ENCODE peak calls at places on chromosomes 16 and 17, in four cellular contexts. One of them, this sample, is unnamed.

GRCh38 chr17:77885678-77886386 is 72.7 kb upstream of the TNRC6C start:
- DNase-seq in AG08396: no peak
- DNase-seq in tibial nerve: no peak
- DNase-seq in hepatic stellate cell: no peak
- DNase-seq in this sample: no peak

GRCh38 chr17:83103200-83103937 is 24.0 kb downstream of the METRNL start:
- DNase-seq in AG08396: no peak
- DNase-seq in hepatic stellate cell: no peak
- DNase-seq in tibial nerve: peak
- DNase-seq in this sample: no peak

GRCh38 chr17:58660621-58661020 is 31.2 kb downstream of the TEX14 start:
- DNase-seq in hepatic stellate cell: no peak
- DNase-seq in tibial nerve: no peak
- DNase-seq in AG08396: no peak
- DNase-seq in this sample: no peak

GRCh38 chr17:83189673-83190385 is 110.4 kb downstream of the METRNL start:
- DNase-seq in hepatic stellate cell: peak
- DNase-seq in tibial nerve: peak
- DNase-seq in AG08396: peak
- DNase-seq in this sample: peak

GRCh38 chr16:50644730-50645129 is 36.4 kb downstream of the SNX20 start:
- DNase-seq in AG08396: peak
- DNase-seq in tibial nerve: no peak
- DNase-seq in hepatic stellate cell: no peak
- DNase-seq in this sample: no peak

GRCh38 chr16:73152731-73153130 is 104.8 kb upstream of the ZFHX3 start:
- DNase-seq in hepatic stellate cell: no peak
- DNase-seq in AG08396: peak
- DNase-seq in tibial nerve: no peak
- DNase-seq in this sample: no peak

GRCh38 chr17:67458203-67458602 is 81.1 kb downstream of the PITPNC1 start:
- DNase-seq in tibial nerve: no peak
- DNase-seq in AG08396: no peak
- DNase-seq in hepatic stellate cell: no peak
- DNase-seq in this sample: no peak

GRCh38 chr16:11322823-11323222 is 22.4 kb upstream of the RMI2 start:
- DNase-seq in tibial nerve: no peak
- DNase-seq in AG08396: no peak
- DNase-seq in hepatic stellate cell: no peak
- DNase-seq in this sample: no peak

GRCh38 chr17:68820825-68821481 is 134.2 kb downstream of the ABCA8 start:
- DNase-seq in hepatic stellate cell: no peak
- DNase-seq in AG08396: no peak
- DNase-seq in tibial nerve: no peak
- DNase-seq in this sample: no peak

GRCh38 chr16:82888616-82889015 is 261.8 kb downstream of the CDH13 start:
- DNase-seq in AG08396: no peak
- DNase-seq in tibial nerve: no peak
- DNase-seq in hepatic stellate cell: no peak
- DNase-seq in this sample: no peak

GRCh38 chr16:55047903-55048497 is 117.3 kb downstream of the IRX5 start:
- DNase-seq in hepatic stellate cell: no peak
- DNase-seq in tibial nerve: no peak
- DNase-seq in AG08396: no peak
- DNase-seq in this sample: no peak

GRCh38 chr17:77706938-77707337 is 251.6 kb upstream of the TNRC6C start:
- DNase-seq in tibial nerve: no peak
- DNase-seq in hepatic stellate cell: no peak
- DNase-seq in AG08396: no peak
- DNase-seq in this sample: no peak

GRCh38 chr16:3950343-3951193 is 70.1 kb upstream of the CREBBP start:
- DNase-seq in tibial nerve: peak
- DNase-seq in AG08396: peak
- DNase-seq in hepatic stellate cell: peak
- DNase-seq in this sample: peak

GRCh38 chr16:2147981-2148671 is at the start of gene RAB26:
- DNase-seq in AG08396: peak
- DNase-seq in hepatic stellate cell: peak
- DNase-seq in tibial nerve: peak
- DNase-seq in this sample: peak

GRCh38 chr17:77528516-77529327 is 388.0 kb downstream of the SEC14L1 start:
- DNase-seq in tibial nerve: no peak
- DNase-seq in hepatic stellate cell: no peak
- DNase-seq in AG08396: no peak
- DNase-seq in this sample: no peak

GRCh38 chr16:28985206-28985605 is 354 bp downstream of the LAT start:
- DNase-seq in AG08396: no peak
- DNase-seq in hepatic stellate cell: no peak
- DNase-seq in tibial nerve: no peak
- DNase-seq in this sample: no peak

GRCh38 chr17:44826123-44826790 is 3.8 kb downstream of the GJC1 start:
- DNase-seq in AG08396: no peak
- DNase-seq in tibial nerve: no peak
- DNase-seq in hepatic stellate cell: no peak
- DNase-seq in this sample: no peak

GRCh38 chr17:21001813-21002221 is 41.0 kb downstream of the USP22 start:
- DNase-seq in AG08396: no peak
- DNase-seq in tibial nerve: no peak
- DNase-seq in hepatic stellate cell: no peak
- DNase-seq in this sample: no peak

GRCh38 chr16:56355786-56356275 is 69.5 kb downstream of the AMFR start:
- DNase-seq in tibial nerve: peak
- DNase-seq in AG08396: no peak
- DNase-seq in hepatic stellate cell: no peak
- DNase-seq in this sample: peak

GRCh38 chr17:81928497-81929252 is 1.1 kb upstream of the MAFG start:
- DNase-seq in tibial nerve: no peak
- DNase-seq in hepatic stellate cell: no peak
- DNase-seq in AG08396: no peak
- DNase-seq in this sample: no peak

GRCh38 chr17:59361386-59361785 is 29.9 kb downstream of the YPEL2 start:
- DNase-seq in tibial nerve: no peak
- DNase-seq in hepatic stellate cell: peak
- DNase-seq in AG08396: peak
- DNase-seq in this sample: no peak

GRCh38 chr17:57523926-57524634 is 221.0 kb downstream of the CCDC182 start:
- DNase-seq in hepatic stellate cell: peak
- DNase-seq in AG08396: peak
- DNase-seq in tibial nerve: no peak
- DNase-seq in this sample: no peak

GRCh38 chr17:83200231-83200699 is 120.9 kb downstream of the METRNL start:
- DNase-seq in AG08396: no peak
- DNase-seq in hepatic stellate cell: no peak
- DNase-seq in tibial nerve: peak
- DNase-seq in this sample: peak

GRCh38 chr17:10226930-10227695 is 28.7 kb upstream of the GAS7 start:
- DNase-seq in tibial nerve: no peak
- DNase-seq in hepatic stellate cell: no peak
- DNase-seq in AG08396: peak
- DNase-seq in this sample: no peak

GRCh38 chr16:11016524-11016988 is 72.2 kb downstream of the CLEC16A start:
- DNase-seq in tibial nerve: no peak
- DNase-seq in AG08396: peak
- DNase-seq in hepatic stellate cell: no peak
- DNase-seq in this sample: no peak

GRCh38 chr16:15509051-15509592 is 74.7 kb downstream of the BMERB1 start:
- DNase-seq in tibial nerve: no peak
- DNase-seq in hepatic stellate cell: no peak
- DNase-seq in AG08396: no peak
- DNase-seq in this sample: no peak